ENCODE peak calls at places on chromosomes 5 and 9, in ten cellular contexts. One of them, this sample, is unnamed.

GRCh38 chr9:122164286-122164685 is 4.6 kb downstream of the MORN5 start:
- DNase-seq in AG04450: no peak
- DNase-seq in CD8-positive, alpha-beta T cell: no peak
- DNase-seq in Peyer's patch: no peak
- DNase-seq in left ventricle myocardium inferior: no peak
- DNase-seq in PC-3: no peak
- DNase-seq in GM23338: no peak
- DNase-seq in transverse colon: peak
- DNase-seq in cardiac muscle cell: no peak
- DNase-seq in sigmoid colon: peak
- DNase-seq in this sample: no peak

GRCh38 chr9:132881826-132882225 is 3.1 kb downstream of the SPACA9 start:
- DNase-seq in transverse colon: no peak
- DNase-seq in PC-3: no peak
- DNase-seq in AG04450: no peak
- DNase-seq in left ventricle myocardium inferior: no peak
- DNase-seq in CD8-positive, alpha-beta T cell: no peak
- DNase-seq in Peyer's patch: no peak
- DNase-seq in sigmoid colon: no peak
- DNase-seq in GM23338: no peak
- DNase-seq in cardiac muscle cell: no peak
- DNase-seq in this sample: no peak

GRCh38 chr9:101375546-101375945 is 9.3 kb downstream of the BAAT start:
- DNase-seq in CD8-positive, alpha-beta T cell: no peak
- DNase-seq in AG04450: no peak
- DNase-seq in left ventricle myocardium inferior: no peak
- DNase-seq in cardiac muscle cell: peak
- DNase-seq in GM23338: peak
- DNase-seq in transverse colon: no peak
- DNase-seq in PC-3: no peak
- DNase-seq in sigmoid colon: no peak
- DNase-seq in Peyer's patch: no peak
- DNase-seq in this sample: no peak

GRCh38 chr9:28050046-28050445 is 476.8 kb upstream of the C9orf72 start:
- DNase-seq in left ventricle myocardium inferior: no peak
- DNase-seq in AG04450: no peak
- DNase-seq in cardiac muscle cell: no peak
- DNase-seq in GM23338: no peak
- DNase-seq in Peyer's patch: no peak
- DNase-seq in transverse colon: no peak
- DNase-seq in sigmoid colon: no peak
- DNase-seq in PC-3: no peak
- DNase-seq in CD8-positive, alpha-beta T cell: no peak
- DNase-seq in this sample: no peak

GRCh38 chr9:96071245-96072124 is 196.0 kb downstream of the ERCC6L2 start:
- DNase-seq in GM23338: peak
- DNase-seq in CD8-positive, alpha-beta T cell: no peak
- DNase-seq in Peyer's patch: no peak
- DNase-seq in sigmoid colon: no peak
- DNase-seq in cardiac muscle cell: peak
- DNase-seq in PC-3: peak
- DNase-seq in transverse colon: no peak
- DNase-seq in AG04450: no peak
- DNase-seq in left ventricle myocardium inferior: no peak
- DNase-seq in this sample: no peak

GRCh38 chr5:69170969-69171368 is 4.0 kb downstream of the CCNB1 start:
- DNase-seq in cardiac muscle cell: no peak
- DNase-seq in CD8-positive, alpha-beta T cell: no peak
- DNase-seq in transverse colon: no peak
- DNase-seq in AG04450: no peak
- DNase-seq in PC-3: no peak
- DNase-seq in left ventricle myocardium inferior: no peak
- DNase-seq in Peyer's patch: no peak
- DNase-seq in GM23338: no peak
- DNase-seq in sigmoid colon: no peak
- DNase-seq in this sample: no peak

GRCh38 chr9:76453785-76454184 is 5.2 kb upstream of the GCNT1 start:
- DNase-seq in PC-3: no peak
- DNase-seq in sigmoid colon: no peak
- DNase-seq in AG04450: no peak
- DNase-seq in Peyer's patch: no peak
- DNase-seq in transverse colon: no peak
- DNase-seq in cardiac muscle cell: peak
- DNase-seq in GM23338: no peak
- DNase-seq in left ventricle myocardium inferior: no peak
- DNase-seq in CD8-positive, alpha-beta T cell: no peak
- DNase-seq in this sample: no peak

GRCh38 chr5:18984559-18985080 is 1003.4 kb downstream of the CDH18 start:
- DNase-seq in CD8-positive, alpha-beta T cell: no peak
- DNase-seq in cardiac muscle cell: no peak
- DNase-seq in transverse colon: no peak
- DNase-seq in sigmoid colon: no peak
- DNase-seq in PC-3: peak
- DNase-seq in left ventricle myocardium inferior: no peak
- DNase-seq in AG04450: no peak
- DNase-seq in Peyer's patch: no peak
- DNase-seq in GM23338: no peak
- DNase-seq in this sample: peak

GRCh38 chr9:80157128-80157527 is 585.4 kb downstream of the TLE4 start:
- DNase-seq in Peyer's patch: no peak
- DNase-seq in cardiac muscle cell: no peak
- DNase-seq in PC-3: no peak
- DNase-seq in GM23338: no peak
- DNase-seq in CD8-positive, alpha-beta T cell: no peak
- DNase-seq in left ventricle myocardium inferior: no peak
- DNase-seq in sigmoid colon: no peak
- DNase-seq in AG04450: no peak
- DNase-seq in transverse colon: no peak
- DNase-seq in this sample: no peak

GRCh38 chr5:53249529-53249928 is 140.0 kb upstream of the MOCS2 start:
- DNase-seq in cardiac muscle cell: peak
- DNase-seq in CD8-positive, alpha-beta T cell: no peak
- DNase-seq in sigmoid colon: peak
- DNase-seq in transverse colon: no peak
- DNase-seq in GM23338: no peak
- DNase-seq in Peyer's patch: no peak
- DNase-seq in left ventricle myocardium inferior: no peak
- DNase-seq in AG04450: peak
- DNase-seq in PC-3: peak
- DNase-seq in this sample: peak

GRCh38 chr9:107248714-107249113 is 34.4 kb upstream of the RAD23B start:
- DNase-seq in sigmoid colon: no peak
- DNase-seq in GM23338: no peak
- DNase-seq in left ventricle myocardium inferior: no peak
- DNase-seq in PC-3: no peak
- DNase-seq in Peyer's patch: no peak
- DNase-seq in AG04450: no peak
- DNase-seq in transverse colon: no peak
- DNase-seq in cardiac muscle cell: no peak
- DNase-seq in CD8-positive, alpha-beta T cell: no peak
- DNase-seq in this sample: no peak
- H3K27ac ChIP-seq in sigmoid colon: no peak
- H3K27ac ChIP-seq in GM23338: peak
- H3K27ac ChIP-seq in left ventricle myocardium inferior: no peak
- H3K27ac ChIP-seq in PC-3: peak
- H3K27ac ChIP-seq in Peyer's patch: no peak
- H3K27ac ChIP-seq in AG04450: peak
- H3K27ac ChIP-seq in transverse colon: no peak
- H3K27ac ChIP-seq in cardiac muscle cell: peak
- H3K27ac ChIP-seq in CD8-positive, alpha-beta T cell: no peak
- H3K27ac ChIP-seq in this sample: peak

GRCh38 chr9:74555015-74555414 is 57.9 kb downstream of the RORB start:
- DNase-seq in PC-3: no peak
- DNase-seq in transverse colon: no peak
- DNase-seq in AG04450: no peak
- DNase-seq in left ventricle myocardium inferior: no peak
- DNase-seq in GM23338: no peak
- DNase-seq in CD8-positive, alpha-beta T cell: no peak
- DNase-seq in Peyer's patch: no peak
- DNase-seq in sigmoid colon: no peak
- DNase-seq in cardiac muscle cell: no peak
- DNase-seq in this sample: no peak
- TF ChIP-seq CTCF in PC-3: no peak
- TF ChIP-seq CTCF in transverse colon: no peak
- TF ChIP-seq CTCF in AG04450: no peak
- TF ChIP-seq CTCF in left ventricle myocardium inferior: no peak
- TF ChIP-seq CTCF in GM23338: no peak
- TF ChIP-seq CTCF in CD8-positive, alpha-beta T cell: no peak
- TF ChIP-seq CTCF in Peyer's patch: no peak
- TF ChIP-seq CTCF in sigmoid colon: no peak
- TF ChIP-seq CTCF in cardiac muscle cell: no peak
- TF ChIP-seq CTCF in this sample: no peak

DNA sequence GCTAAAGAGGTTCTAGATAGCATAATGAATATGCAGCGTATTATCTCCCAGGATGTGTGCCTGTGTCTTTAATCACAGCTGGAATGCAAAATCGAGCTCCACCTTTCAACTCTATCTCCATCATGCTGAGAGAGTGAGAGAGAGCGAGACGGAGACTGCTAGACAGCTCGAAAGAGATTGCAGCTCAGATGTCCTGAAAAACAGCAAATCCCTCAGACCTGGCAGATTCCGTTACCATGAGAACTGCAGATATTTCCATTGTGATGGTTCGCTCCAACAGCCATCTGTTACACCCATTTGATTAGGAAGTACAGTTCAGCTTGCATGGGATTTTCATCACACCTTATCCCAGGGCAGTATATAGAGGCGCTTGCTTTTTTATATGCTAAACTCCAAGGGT is 281.9 kb downstream of the TMEM38B start:
- DNase-seq in cardiac muscle cell: no peak
- DNase-seq in PC-3: no peak
- DNase-seq in left ventricle myocardium inferior: no peak
- DNase-seq in GM23338: no peak
- DNase-seq in Peyer's patch: no peak
- DNase-seq in sigmoid colon: no peak
- DNase-seq in AG04450: no peak
- DNase-seq in CD8-positive, alpha-beta T cell: no peak
- DNase-seq in transverse colon: no peak
- DNase-seq in this sample: no peak
- H3K27ac ChIP-seq in cardiac muscle cell: no peak
- H3K27ac ChIP-seq in PC-3: no peak
- H3K27ac ChIP-seq in left ventricle myocardium inferior: no peak
- H3K27ac ChIP-seq in GM23338: no peak
- H3K27ac ChIP-seq in Peyer's patch: no peak
- H3K27ac ChIP-seq in sigmoid colon: no peak
- H3K27ac ChIP-seq in AG04450: no peak
- H3K27ac ChIP-seq in CD8-positive, alpha-beta T cell: no peak
- H3K27ac ChIP-seq in transverse colon: no peak
- H3K27ac ChIP-seq in this sample: no peak

DNA sequence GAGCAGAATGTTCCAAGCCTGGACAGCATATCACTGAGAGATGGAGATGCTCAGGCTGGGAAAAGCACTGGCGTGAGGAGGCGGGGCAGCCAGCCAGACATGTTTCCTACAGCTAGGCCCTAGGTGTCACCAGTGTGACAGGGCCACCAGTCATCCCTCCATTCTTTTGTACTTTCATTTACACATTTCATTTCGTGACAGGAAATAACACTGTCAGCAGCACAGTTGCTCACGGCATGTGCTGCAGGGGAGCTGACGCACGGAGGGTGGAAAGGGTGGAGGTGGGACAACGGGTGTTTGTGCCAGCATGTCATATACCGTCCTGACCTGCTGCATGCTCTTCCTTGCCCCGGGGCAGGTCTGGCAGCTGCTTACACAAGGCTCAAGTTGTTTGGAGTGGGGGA is 14.8 kb upstream of the CEMIP2 start:
- DNase-seq in CD8-positive, alpha-beta T cell: peak
- DNase-seq in AG04450: no peak
- DNase-seq in cardiac muscle cell: no peak
- DNase-seq in PC-3: peak
- DNase-seq in transverse colon: peak
- DNase-seq in GM23338: no peak
- DNase-seq in sigmoid colon: no peak
- DNase-seq in left ventricle myocardium inferior: no peak
- DNase-seq in Peyer's patch: peak
- DNase-seq in this sample: peak
- TF ChIP-seq CTCF in CD8-positive, alpha-beta T cell: peak
- TF ChIP-seq CTCF in AG04450: no peak
- TF ChIP-seq CTCF in cardiac muscle cell: no peak
- TF ChIP-seq CTCF in PC-3: no peak
- TF ChIP-seq CTCF in transverse colon: no peak
- TF ChIP-seq CTCF in GM23338: peak
- TF ChIP-seq CTCF in sigmoid colon: no peak
- TF ChIP-seq CTCF in left ventricle myocardium inferior: no peak
- TF ChIP-seq CTCF in Peyer's patch: no peak
- TF ChIP-seq CTCF in this sample: no peak

DNA sequence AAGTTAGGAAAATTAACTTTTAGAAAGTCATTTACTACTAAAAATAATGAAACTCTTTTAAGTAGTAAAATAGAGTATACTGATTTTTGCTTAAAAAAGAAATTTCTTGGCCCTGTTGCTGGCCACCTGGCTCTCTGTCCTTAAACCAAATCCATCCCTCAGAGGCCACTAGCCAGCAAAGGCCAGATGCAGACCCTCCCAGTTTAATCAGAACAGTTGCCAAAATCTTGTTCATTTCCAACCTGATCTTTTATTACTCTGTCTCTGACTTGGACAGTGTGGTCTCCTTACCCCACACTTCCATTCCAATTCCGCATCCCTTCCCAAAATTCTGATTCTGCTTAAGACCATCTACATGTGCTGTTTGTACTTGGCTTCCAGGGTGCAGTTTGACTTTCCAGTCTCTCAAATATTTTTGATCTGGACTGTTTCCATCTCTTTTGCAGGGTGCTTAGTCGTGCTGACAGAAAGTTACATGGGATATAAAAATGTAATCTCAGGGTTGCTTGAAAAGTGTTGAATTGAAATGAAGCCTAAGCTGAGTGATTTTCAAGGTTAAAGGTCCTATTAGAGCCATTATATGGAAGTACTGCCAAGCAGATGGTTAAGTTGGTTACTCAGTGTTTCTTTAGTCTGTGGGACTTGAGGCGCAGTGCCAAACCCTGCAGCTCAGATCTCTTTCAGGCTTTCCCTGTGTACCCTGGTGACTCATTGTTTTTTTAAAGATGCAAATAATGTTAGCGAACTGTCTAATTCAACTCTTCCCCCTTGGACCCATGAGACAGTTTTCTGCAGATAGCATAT is 18.4 kb upstream of the DCP2 start:
- DNase-seq in sigmoid colon: peak
- DNase-seq in CD8-positive, alpha-beta T cell: no peak
- DNase-seq in AG04450: peak
- DNase-seq in cardiac muscle cell: peak
- DNase-seq in GM23338: no peak
- DNase-seq in transverse colon: peak
- DNase-seq in left ventricle myocardium inferior: peak
- DNase-seq in Peyer's patch: no peak
- DNase-seq in PC-3: peak
- DNase-seq in this sample: peak
- H3K27ac ChIP-seq in sigmoid colon: peak
- H3K27ac ChIP-seq in CD8-positive, alpha-beta T cell: no peak
- H3K27ac ChIP-seq in AG04450: no peak
- H3K27ac ChIP-seq in cardiac muscle cell: no peak
- H3K27ac ChIP-seq in GM23338: no peak
- H3K27ac ChIP-seq in transverse colon: peak
- H3K27ac ChIP-seq in left ventricle myocardium inferior: peak
- H3K27ac ChIP-seq in Peyer's patch: no peak
- H3K27ac ChIP-seq in PC-3: peak
- H3K27ac ChIP-seq in this sample: no peak

GRCh38 chr9:90900130-90900529 is 98.5 kb downstream of the SYK start:
- DNase-seq in AG04450: no peak
- DNase-seq in transverse colon: no peak
- DNase-seq in cardiac muscle cell: peak
- DNase-seq in GM23338: peak
- DNase-seq in CD8-positive, alpha-beta T cell: no peak
- DNase-seq in PC-3: no peak
- DNase-seq in sigmoid colon: no peak
- DNase-seq in Peyer's patch: no peak
- DNase-seq in left ventricle myocardium inferior: peak
- DNase-seq in this sample: no peak
- TF ChIP-seq CTCF in AG04450: peak
- TF ChIP-seq CTCF in transverse colon: no peak
- TF ChIP-seq CTCF in cardiac muscle cell: peak
- TF ChIP-seq CTCF in GM23338: peak
- TF ChIP-seq CTCF in CD8-positive, alpha-beta T cell: no peak
- TF ChIP-seq CTCF in PC-3: no peak
- TF ChIP-seq CTCF in sigmoid colon: no peak
- TF ChIP-seq CTCF in Peyer's patch: no peak
- TF ChIP-seq CTCF in left ventricle myocardium inferior: peak
- TF ChIP-seq CTCF in this sample: peak

This sample was measured in foreskin keratinocyte.